ENCODE peak calls at places on chromosomes 4 and X, in eight cellular contexts. One of them, this sample, is unnamed.

GRCh38 chr4:10738826-10739489 is 54.4 kb upstream of the CLNK start:
- DNase-seq in fibroblast of villous mesenchyme: no peak
- DNase-seq in astrocyte of the spinal cord: peak; percentile 59
- DNase-seq in endothelial cell of umbilical vein: no peak
- DNase-seq in upper lobe of left lung: no peak
- DNase-seq in lower leg skin: no peak
- DNase-seq in HL-60: no peak
- DNase-seq in psoas muscle: no peak
- DNase-seq in this sample: no peak

GRCh38 chrX:133307637-133308485 is 89.7 kb upstream of the TFDP3 start:
- DNase-seq in lower leg skin: no peak
- DNase-seq in fibroblast of villous mesenchyme: no peak
- DNase-seq in psoas muscle: no peak
- DNase-seq in endothelial cell of umbilical vein: no peak
- DNase-seq in astrocyte of the spinal cord: no peak
- DNase-seq in HL-60: no peak
- DNase-seq in upper lobe of left lung: no peak
- DNase-seq in this sample: no peak

GRCh38 chr4:5553801-5554200 is 154.6 kb downstream of the EVC2 start:
- DNase-seq in endothelial cell of umbilical vein: peak; percentile 21
- DNase-seq in HL-60: no peak
- DNase-seq in lower leg skin: peak; percentile 0
- DNase-seq in astrocyte of the spinal cord: no peak
- DNase-seq in psoas muscle: no peak
- DNase-seq in upper lobe of left lung: no peak
- DNase-seq in fibroblast of villous mesenchyme: peak; percentile 42
- DNase-seq in this sample: no peak

GRCh38 chr4:1348014-1348513 is 1.1 kb downstream of the UVSSA start:
- DNase-seq in lower leg skin: no peak
- DNase-seq in psoas muscle: no peak
- DNase-seq in HL-60: no peak
- DNase-seq in endothelial cell of umbilical vein: no peak
- DNase-seq in upper lobe of left lung: no peak
- DNase-seq in fibroblast of villous mesenchyme: no peak
- DNase-seq in astrocyte of the spinal cord: no peak
- DNase-seq in this sample: no peak

GRCh38 chr4:154349829-154350228 is 141.8 kb downstream of the DCHS2 start:
- DNase-seq in upper lobe of left lung: no peak
- DNase-seq in fibroblast of villous mesenchyme: peak; percentile 16
- DNase-seq in astrocyte of the spinal cord: no peak
- DNase-seq in lower leg skin: no peak
- DNase-seq in HL-60: no peak
- DNase-seq in psoas muscle: no peak
- DNase-seq in endothelial cell of umbilical vein: no peak
- DNase-seq in this sample: no peak

GRCh38 chr4:8323947-8324555 is 54.5 kb downstream of the HTRA3 start:
- DNase-seq in HL-60: no peak
- DNase-seq in lower leg skin: peak; percentile 59
- DNase-seq in astrocyte of the spinal cord: no peak
- DNase-seq in psoas muscle: no peak
- DNase-seq in fibroblast of villous mesenchyme: no peak
- DNase-seq in upper lobe of left lung: no peak
- DNase-seq in endothelial cell of umbilical vein: no peak
- DNase-seq in this sample: no peak

GRCh38 chr4:151408630-151409469 is at the start of gene FHIP1A:
- DNase-seq in fibroblast of villous mesenchyme: peak; percentile 45
- DNase-seq in HL-60: peak; percentile 30
- DNase-seq in astrocyte of the spinal cord: peak; percentile 73
- DNase-seq in psoas muscle: peak; percentile 93
- DNase-seq in upper lobe of left lung: peak; percentile 92
- DNase-seq in lower leg skin: peak; percentile 95
- DNase-seq in endothelial cell of umbilical vein: peak; percentile 77
- DNase-seq in this sample: peak; percentile 82

GRCh38 chr4:124948976-124949597 is 236.6 kb upstream of the ANKRD50 start:
- DNase-seq in psoas muscle: no peak
- DNase-seq in astrocyte of the spinal cord: peak; percentile 77
- DNase-seq in fibroblast of villous mesenchyme: no peak
- DNase-seq in upper lobe of left lung: no peak
- DNase-seq in HL-60: no peak
- DNase-seq in lower leg skin: no peak
- DNase-seq in endothelial cell of umbilical vein: peak; percentile 80
- DNase-seq in this sample: no peak

GRCh38 chr4:48944659-48945290 is 38.2 kb upstream of the OCIAD2 start:
- DNase-seq in psoas muscle: no peak
- DNase-seq in upper lobe of left lung: no peak
- DNase-seq in HL-60: peak; percentile 23
- DNase-seq in endothelial cell of umbilical vein: no peak
- DNase-seq in lower leg skin: no peak
- DNase-seq in fibroblast of villous mesenchyme: no peak
- DNase-seq in astrocyte of the spinal cord: no peak
- DNase-seq in this sample: no peak

GRCh38 chr4:144582105-144582850 is 63.7 kb upstream of the HHIP start:
- DNase-seq in HL-60: no peak
- DNase-seq in endothelial cell of umbilical vein: peak; percentile 72
- DNase-seq in lower leg skin: no peak
- DNase-seq in upper lobe of left lung: no peak
- DNase-seq in fibroblast of villous mesenchyme: no peak
- DNase-seq in psoas muscle: no peak
- DNase-seq in astrocyte of the spinal cord: peak; percentile 81
- DNase-seq in this sample: no peak

GRCh38 chr4:3234171-3235029 is 14.6 kb upstream of the MSANTD1 start:
- DNase-seq in fibroblast of villous mesenchyme: no peak
- DNase-seq in endothelial cell of umbilical vein: no peak
- DNase-seq in upper lobe of left lung: no peak
- DNase-seq in astrocyte of the spinal cord: no peak
- DNase-seq in HL-60: no peak
- DNase-seq in lower leg skin: no peak
- DNase-seq in psoas muscle: no peak
- DNase-seq in this sample: no peak

GRCh38 chr4:15729910-15730533 is 27.2 kb downstream of the BST1 start:
- DNase-seq in astrocyte of the spinal cord: peak; percentile 51
- DNase-seq in psoas muscle: no peak
- DNase-seq in lower leg skin: no peak
- DNase-seq in upper lobe of left lung: no peak
- DNase-seq in endothelial cell of umbilical vein: peak; percentile 41
- DNase-seq in fibroblast of villous mesenchyme: peak; percentile 64
- DNase-seq in HL-60: peak; percentile 50
- DNase-seq in this sample: no peak

GRCh38 chr4:138242076-138242829 is at the start of gene SLC7A11:
- DNase-seq in endothelial cell of umbilical vein: peak; percentile 96
- DNase-seq in psoas muscle: no peak
- DNase-seq in fibroblast of villous mesenchyme: peak; percentile 99
- DNase-seq in upper lobe of left lung: peak; percentile 88
- DNase-seq in lower leg skin: no peak
- DNase-seq in astrocyte of the spinal cord: peak; percentile 99
- DNase-seq in HL-60: peak; percentile 94
- DNase-seq in this sample: peak; percentile 74

GRCh38 chr4:32775049-32775448 is 2054.9 kb downstream of the PCDH7 start:
- DNase-seq in lower leg skin: no peak
- DNase-seq in psoas muscle: no peak
- DNase-seq in endothelial cell of umbilical vein: no peak
- DNase-seq in upper lobe of left lung: no peak
- DNase-seq in HL-60: peak; percentile 5
- DNase-seq in fibroblast of villous mesenchyme: no peak
- DNase-seq in astrocyte of the spinal cord: peak; percentile 11
- DNase-seq in this sample: no peak

GRCh38 chr4:65392488-65392887 is 277.8 kb downstream of the EPHA5 start:
- DNase-seq in lower leg skin: no peak
- DNase-seq in HL-60: no peak
- DNase-seq in astrocyte of the spinal cord: no peak
- DNase-seq in fibroblast of villous mesenchyme: no peak
- DNase-seq in endothelial cell of umbilical vein: no peak
- DNase-seq in psoas muscle: no peak
- DNase-seq in upper lobe of left lung: no peak
- DNase-seq in this sample: no peak

GRCh38 chrX:112839856-112840255 is 775 bp downstream of the AMOT start:
- DNase-seq in fibroblast of villous mesenchyme: no peak
- DNase-seq in lower leg skin: no peak
- DNase-seq in HL-60: no peak
- DNase-seq in psoas muscle: no peak
- DNase-seq in astrocyte of the spinal cord: peak; percentile 3
- DNase-seq in endothelial cell of umbilical vein: no peak
- DNase-seq in upper lobe of left lung: no peak
- DNase-seq in this sample: no peak

GRCh38 chrX:63424063-63424462 is 72.9 kb upstream of the SPIN4 start:
- DNase-seq in HL-60: no peak
- DNase-seq in endothelial cell of umbilical vein: no peak
- DNase-seq in upper lobe of left lung: no peak
- DNase-seq in astrocyte of the spinal cord: no peak
- DNase-seq in psoas muscle: no peak
- DNase-seq in lower leg skin: no peak
- DNase-seq in fibroblast of villous mesenchyme: no peak
- DNase-seq in this sample: no peak

GRCh38 chrX:10769165-10769564 is 148.8 kb upstream of the MID1 start:
- DNase-seq in lower leg skin: no peak
- DNase-seq in endothelial cell of umbilical vein: peak; percentile 36
- DNase-seq in astrocyte of the spinal cord: peak; percentile 37
- DNase-seq in HL-60: peak; percentile 2
- DNase-seq in psoas muscle: no peak
- DNase-seq in upper lobe of left lung: no peak
- DNase-seq in fibroblast of villous mesenchyme: peak; percentile 22
- DNase-seq in this sample: no peak

GRCh38 chr4:144903953-144904711 is 193.9 kb downstream of the ANAPC10 start:
- DNase-seq in upper lobe of left lung: no peak
- DNase-seq in endothelial cell of umbilical vein: no peak
- DNase-seq in psoas muscle: no peak
- DNase-seq in lower leg skin: no peak
- DNase-seq in astrocyte of the spinal cord: peak; percentile 77
- DNase-seq in HL-60: peak; percentile 24
- DNase-seq in fibroblast of villous mesenchyme: peak; percentile 24
- DNase-seq in this sample: no peak

GRCh38 chr4:24801136-24801855 is 5.9 kb downstream of the SOD3 start:
- DNase-seq in astrocyte of the spinal cord: no peak
- DNase-seq in lower leg skin: no peak
- DNase-seq in psoas muscle: no peak
- DNase-seq in endothelial cell of umbilical vein: no peak
- DNase-seq in fibroblast of villous mesenchyme: no peak
- DNase-seq in upper lobe of left lung: no peak
- DNase-seq in HL-60: no peak
- DNase-seq in this sample: no peak
- TF ChIP-seq CTCF in astrocyte of the spinal cord: no peak
- TF ChIP-seq CTCF in lower leg skin: no peak
- TF ChIP-seq CTCF in psoas muscle: no peak
- TF ChIP-seq CTCF in endothelial cell of umbilical vein: no peak
- TF ChIP-seq CTCF in fibroblast of villous mesenchyme: no peak
- TF ChIP-seq CTCF in upper lobe of left lung: no peak
- TF ChIP-seq CTCF in HL-60: no peak
- TF ChIP-seq CTCF in this sample: no peak

DNA sequence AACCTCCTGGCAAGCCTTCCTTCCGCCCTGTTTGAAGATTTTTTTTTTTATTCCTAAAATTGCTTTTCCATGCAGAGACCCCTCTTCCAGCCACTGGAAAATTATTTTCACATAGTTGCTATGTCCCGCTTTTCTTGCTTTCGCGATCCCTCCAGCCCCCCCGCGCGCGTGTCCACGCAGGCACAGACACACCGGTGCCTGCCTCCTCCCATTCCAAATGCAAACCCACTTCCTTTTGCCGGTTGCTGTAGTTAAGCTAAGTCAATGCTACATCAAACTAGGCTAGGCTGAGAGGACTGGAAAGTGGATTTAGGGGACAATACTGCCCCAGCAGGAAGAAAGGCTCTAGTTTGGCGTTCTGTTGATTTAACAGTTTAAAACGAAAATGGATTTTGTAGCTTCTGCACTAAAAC is 111.0 kb downstream of the DHX15 start:
- DNase-seq in lower leg skin: no peak
- DNase-seq in endothelial cell of umbilical vein: no peak
- DNase-seq in psoas muscle: no peak
- DNase-seq in astrocyte of the spinal cord: peak; percentile 37
- DNase-seq in fibroblast of villous mesenchyme: no peak
- DNase-seq in HL-60: peak; percentile 47
- DNase-seq in upper lobe of left lung: no peak
- DNase-seq in this sample: peak; percentile 12
- TF ChIP-seq CTCF in lower leg skin: no peak
- TF ChIP-seq CTCF in endothelial cell of umbilical vein: no peak
- TF ChIP-seq CTCF in psoas muscle: no peak
- TF ChIP-seq CTCF in astrocyte of the spinal cord: no peak
- TF ChIP-seq CTCF in fibroblast of villous mesenchyme: no peak
- TF ChIP-seq CTCF in HL-60: no peak
- TF ChIP-seq CTCF in upper lobe of left lung: no peak
- TF ChIP-seq CTCF in this sample: no peak

DNA sequence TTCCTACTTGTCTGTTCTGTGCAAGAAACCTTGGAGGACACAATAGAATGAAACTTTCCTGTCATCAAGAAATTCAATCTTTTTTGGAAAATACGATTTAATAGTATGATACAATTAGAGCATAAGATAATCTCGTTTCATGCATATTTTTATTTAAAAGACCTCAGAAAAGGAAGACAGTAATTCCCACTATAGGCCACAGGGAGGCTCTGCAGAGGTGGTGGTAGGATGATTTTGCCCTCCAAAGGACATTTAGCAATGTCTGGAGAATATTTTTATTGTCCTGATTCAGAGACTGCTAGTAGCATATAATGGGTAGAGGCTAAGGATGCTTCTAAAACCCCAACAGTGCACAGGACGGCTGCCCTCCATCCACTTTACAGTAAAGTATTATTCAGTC is 68.7 kb downstream of the PAK3 start:
- DNase-seq in psoas muscle: no peak
- DNase-seq in endothelial cell of umbilical vein: no peak
- DNase-seq in upper lobe of left lung: no peak
- DNase-seq in fibroblast of villous mesenchyme: peak; percentile 18
- DNase-seq in HL-60: no peak
- DNase-seq in lower leg skin: no peak
- DNase-seq in astrocyte of the spinal cord: no peak
- DNase-seq in this sample: no peak
- TF ChIP-seq CTCF in psoas muscle: peak; percentile 23
- TF ChIP-seq CTCF in endothelial cell of umbilical vein: no peak
- TF ChIP-seq CTCF in upper lobe of left lung: no peak
- TF ChIP-seq CTCF in fibroblast of villous mesenchyme: peak; percentile 47
- TF ChIP-seq CTCF in HL-60: no peak
- TF ChIP-seq CTCF in lower leg skin: no peak
- TF ChIP-seq CTCF in astrocyte of the spinal cord: peak; percentile 31
- TF ChIP-seq CTCF in this sample: peak; percentile 39

GRCh38 chrX:131812847-131813825 is 210.0 kb upstream of the STK26 start:
- DNase-seq in lower leg skin: peak; percentile 93
- DNase-seq in psoas muscle: peak; percentile 82
- DNase-seq in fibroblast of villous mesenchyme: peak; percentile 93
- DNase-seq in astrocyte of the spinal cord: peak; percentile 85
- DNase-seq in HL-60: peak; percentile 87
- DNase-seq in endothelial cell of umbilical vein: peak; percentile 49
- DNase-seq in upper lobe of left lung: peak; percentile 75
- DNase-seq in this sample: peak; percentile 78
- TF ChIP-seq CTCF in lower leg skin: no peak
- TF ChIP-seq CTCF in psoas muscle: peak; percentile 58
- TF ChIP-seq CTCF in fibroblast of villous mesenchyme: peak; percentile 50
- TF ChIP-seq CTCF in astrocyte of the spinal cord: peak; percentile 41
- TF ChIP-seq CTCF in HL-60: no peak
- TF ChIP-seq CTCF in endothelial cell of umbilical vein: no peak
- TF ChIP-seq CTCF in upper lobe of left lung: peak; percentile 66
- TF ChIP-seq CTCF in this sample: peak; percentile 39

GRCh38 chr4:170040031-170040680 is 14.0 kb upstream of the MFAP3L start:
- DNase-seq in HL-60: no peak
- DNase-seq in psoas muscle: no peak
- DNase-seq in fibroblast of villous mesenchyme: no peak
- DNase-seq in lower leg skin: no peak
- DNase-seq in upper lobe of left lung: no peak
- DNase-seq in astrocyte of the spinal cord: no peak
- DNase-seq in endothelial cell of umbilical vein: no peak
- DNase-seq in this sample: no peak
- TF ChIP-seq CTCF in HL-60: no peak
- TF ChIP-seq CTCF in psoas muscle: no peak
- TF ChIP-seq CTCF in fibroblast of villous mesenchyme: no peak
- TF ChIP-seq CTCF in lower leg skin: no peak
- TF ChIP-seq CTCF in upper lobe of left lung: no peak
- TF ChIP-seq CTCF in astrocyte of the spinal cord: no peak
- TF ChIP-seq CTCF in endothelial cell of umbilical vein: no peak
- TF ChIP-seq CTCF in this sample: no peak

This sample was measured in GM06990.